ENCODE peak calls at places on chromosome 18, in five cellular contexts. S is hepatocyte, M is IMR-90, L is thoracic aorta, R is A549. C is an unnamed sample.

GRCh38 chr18:31413137-31413536 is 34.4 kb upstream of the DSG3 start:
- DNase-seq in S (no peak), M (no peak), L (no peak), R (no peak), C (no peak)

GRCh38 chr18:57084331-57085298 is 62.3 kb upstream of the BOD1L2 start:
- DNase-seq in S (no peak), M (no peak), L (no peak), R (no peak), C (no peak)

GRCh38 chr18:48902856-48903601 is 47.7 kb downstream of the SMAD7 start:
- DNase-seq in S (no peak), M (peak; percentile 34), L (no peak), R (no peak), C (peak; percentile 77)

GRCh38 chr18:46336278-46337205 is 232.4 kb downstream of the HAUS1 start:
- DNase-seq in S (no peak), M (no peak), L (no peak), R (no peak), C (no peak)

GRCh38 chr18:36321636-36322407 is 24.3 kb downstream of the FHOD3 start:
- DNase-seq in S (no peak), M (peak; percentile 23), L (no peak), R (no peak), C (no peak)

GRCh38 chr18:73790582-73790981 is 357.1 kb downstream of the FBXO15 start:
- DNase-seq in S (no peak), M (no peak), L (no peak), R (no peak), C (no peak)

GRCh38 chr18:8912348-8913057 is 190.0 kb upstream of the NDUFV2 start:
- DNase-seq in S (peak; percentile 38), M (no peak), L (no peak), R (no peak), C (peak; percentile 76)

GRCh38 chr18:77765468-77765867 is 515.8 kb downstream of the GALR1 start:
- DNase-seq in S (peak; percentile 72), M (no peak), L (no peak), R (peak; percentile 10), C (no peak)

GRCh38 chr18:9827856-9828793 is 57.6 kb upstream of the TXNDC2 start:
- DNase-seq in S (peak; percentile 62), M (peak; percentile 100), L (no peak), R (peak; percentile 86), C (no peak)

GRCh38 chr18:32425466-32425865 is 45.2 kb downstream of the GAREM1 start:
- DNase-seq in S (peak; percentile 16), M (peak; percentile 60), L (no peak), R (no peak), C (no peak)

GRCh38 chr18:68724021-68724420 is 9.1 kb upstream of the TMX3 start:
- DNase-seq in S (no peak), M (no peak), L (no peak), R (no peak), C (no peak)

GRCh38 chr18:63183952-63184351 is 135.6 kb downstream of the BCL2 start:
- DNase-seq in S (no peak), M (no peak), L (no peak), R (no peak), C (no peak)

GRCh38 chr18:26429535-26429934 is 118.8 kb downstream of the KCTD1 start:
- DNase-seq in S (peak; percentile 62), M (peak; percentile 88), L (no peak), R (peak; percentile 66), C (no peak)
- TF ChIP-seq CTCF in S (no peak), M (no peak), L (no peak), R (no peak), C (no peak)

GRCh38 chr18:44763327-44763726 is 82.6 kb downstream of the SETBP1 start:
- DNase-seq in S (no peak), M (no peak), L (no peak), R (no peak), C (no peak)

GRCh38 chr18:44767807-44768206 is 87.1 kb downstream of the SETBP1 start:
- DNase-seq in S (no peak), M (no peak), L (no peak), R (no peak), C (no peak)

GRCh38 chr18:44766461-44766860 is 85.8 kb downstream of the SETBP1 start:
- DNase-seq in S (no peak), M (no peak), L (no peak), R (no peak), C (no peak)

GRCh38 chr18:44765451-44765850 is 84.8 kb downstream of the SETBP1 start:
- DNase-seq in S (no peak), M (no peak), L (no peak), R (no peak), C (no peak)

GRCh38 chr18:44764863-44765262 is 84.2 kb downstream of the SETBP1 start:
- DNase-seq in S (no peak), M (no peak), L (no peak), R (no peak), C (no peak)
- H3K27ac ChIP-seq in S (no peak overlapping the region), M (no peak overlapping the region), L (no peak overlapping the region), R (no peak overlapping the region), C (no peak overlapping the region)

DNA sequence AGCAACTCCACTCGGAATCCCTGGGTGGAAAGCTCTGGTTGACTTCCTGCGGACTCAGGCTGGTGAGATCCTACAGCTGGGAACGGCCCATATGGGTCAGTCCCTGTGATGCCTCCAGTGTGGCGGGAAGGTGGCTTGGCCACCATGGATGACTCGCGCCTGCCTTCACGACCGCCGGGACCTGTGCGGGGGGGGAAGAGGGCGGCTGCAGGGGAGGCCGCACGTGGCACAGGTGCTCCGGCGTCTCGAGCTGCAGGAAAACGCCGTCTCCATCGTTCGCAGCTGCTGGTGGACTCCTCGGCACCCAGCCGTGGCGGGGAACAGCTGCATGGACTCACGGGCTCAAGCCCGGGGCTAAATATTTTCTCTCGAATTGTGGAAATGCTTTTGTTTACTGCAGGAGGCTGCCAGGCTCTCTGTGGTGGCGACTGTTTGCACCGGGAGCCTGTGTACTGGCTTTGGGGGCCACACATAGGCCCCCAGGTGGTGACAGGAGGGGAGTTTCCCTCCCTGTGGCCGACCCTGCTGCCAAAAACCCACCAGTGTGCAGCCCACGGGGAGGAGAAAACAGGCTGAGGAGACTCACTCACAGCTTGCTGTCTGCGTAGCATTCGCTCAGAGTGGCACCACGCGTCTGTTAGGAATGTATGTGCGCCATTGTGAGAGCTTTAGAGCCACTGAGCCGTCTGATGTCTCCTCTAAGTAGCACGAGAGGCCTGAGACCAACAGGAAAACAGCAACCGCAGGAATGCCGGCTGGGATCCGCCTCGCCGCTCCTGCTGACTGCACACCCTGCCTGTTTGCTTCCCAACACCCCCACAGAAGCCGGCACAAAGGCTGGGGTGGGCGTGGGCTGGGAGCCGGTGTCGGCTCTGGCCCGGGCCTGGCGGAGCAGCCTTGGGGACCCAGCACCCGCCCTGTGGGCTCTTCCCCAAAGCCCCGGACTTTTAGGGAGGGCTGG is 89.2 kb downstream of the NFATC1 start:
- DNase-seq in S (peak; percentile 69), M (peak; percentile 98), L (no peak), R (no peak), C (peak; percentile 75)
- H3K4me3 ChIP-seq in S (no peak overlapping the region), M (no peak overlapping the region), L (peak overlapping the region; percentile 69), R (no peak overlapping the region), C (no peak overlapping the region)

GRCh38 chr18:21241224-21242131 is 554 bp upstream of the GREB1L start:
- DNase-seq in S (peak; percentile 34), M (no peak), L (no peak), R (no peak), C (no peak)

GRCh38 chr18:21243041-21243431 is 1.0 kb downstream of the GREB1L start:
- DNase-seq in S (peak; percentile 29), M (no peak), L (no peak), R (peak; percentile 7), C (no peak)

GRCh38 chr18:21242141-21243040 is at the start of gene GREB1L:
- DNase-seq in S (peak; percentile 90), M (no peak), L (no peak), R (peak; percentile 40), C (peak; percentile 84)
- TF ChIP-seq CTCF in S (peak; percentile 37), M (peak; percentile 11), L (peak; percentile 32), R (peak; percentile 41), C (no peak)

DNA sequence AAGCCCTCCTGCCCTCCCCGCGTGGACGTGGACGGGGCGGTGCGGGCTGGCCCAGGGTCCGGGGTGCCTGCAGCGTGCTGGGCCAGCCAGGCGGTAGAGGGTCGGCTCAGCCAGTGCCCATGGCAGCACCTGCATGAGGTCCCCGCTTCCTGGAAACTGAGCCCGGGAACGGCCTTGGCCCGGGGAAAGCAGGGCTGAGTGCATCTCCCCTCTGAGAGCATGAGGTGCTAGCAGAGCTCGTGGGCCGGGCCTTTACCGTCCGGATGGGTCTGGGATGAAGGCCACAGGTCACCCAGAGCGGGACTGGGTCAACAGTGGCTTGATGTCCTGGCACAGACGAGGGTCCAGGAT is 39.8 kb downstream of the TSHZ1 start:
- DNase-seq in S (no peak), M (no peak), L (no peak), R (no peak), C (peak; percentile 82)
- H3K27ac ChIP-seq in S (no peak overlapping the region), M (no peak overlapping the region), L (no peak overlapping the region), R (no peak overlapping the region), C (no peak overlapping the region)

GRCh38 chr18:58226476-58226875 is 182.4 kb downstream of the NEDD4L start:
- DNase-seq in S (no peak), M (no peak), L (no peak), R (no peak), C (no peak)

GRCh38 chr18:58225101-58225500 is 181.1 kb downstream of the NEDD4L start:
- DNase-seq in S (no peak), M (no peak), L (no peak), R (no peak), C (no peak)

GRCh38 chr18:58222439-58223125 is 178.6 kb downstream of the NEDD4L start:
- DNase-seq in S (no peak), M (peak; percentile 33), L (no peak), R (no peak), C (no peak)

GRCh38 chr18:58224425-58224750 is 180.4 kb downstream of the NEDD4L start:
- DNase-seq in S (no peak), M (no peak), L (no peak), R (no peak), C (no peak)

DNA sequence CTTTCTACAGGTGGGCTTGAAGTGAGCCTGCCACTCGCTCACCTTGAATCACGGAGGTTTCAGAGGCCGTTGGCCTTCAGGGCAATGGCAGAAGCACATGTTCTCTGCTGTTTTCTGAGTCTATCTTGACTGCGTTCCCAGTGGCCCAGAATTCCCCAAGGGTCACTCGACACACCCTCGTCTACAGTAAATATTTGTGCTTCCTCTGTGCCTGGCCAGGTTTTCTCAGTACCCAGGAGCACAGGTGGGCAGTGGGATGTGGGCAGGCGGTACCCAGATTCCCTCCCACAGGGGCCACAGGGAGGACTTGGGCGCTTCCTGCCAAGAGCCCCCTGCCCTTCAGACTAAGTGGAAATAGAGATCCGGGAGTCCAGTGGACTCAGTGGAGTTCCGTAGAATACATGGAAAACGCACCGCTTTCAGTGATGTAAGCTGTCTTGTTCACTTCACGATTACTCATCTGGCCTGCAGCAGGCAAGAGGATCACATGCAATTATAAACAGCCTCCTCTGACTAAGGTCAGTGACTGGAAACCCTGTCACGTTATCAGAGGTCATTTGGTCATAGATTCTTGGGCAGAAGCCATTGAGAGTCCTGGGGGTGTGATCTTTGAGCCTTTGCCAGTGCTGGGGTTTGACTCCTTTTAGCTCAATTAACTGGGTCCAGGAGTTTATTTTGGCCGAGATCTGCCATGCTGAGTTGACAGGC is 179.8 kb downstream of the NEDD4L start:
- DNase-seq in S (peak; percentile 84), M (peak; percentile 96), L (no peak), R (peak; percentile 65), C (no peak)
- H3K4me3 ChIP-seq in S (peak overlapping the region; percentile 35), M (no peak overlapping the region), L (no peak overlapping the region), R (peak overlapping the region; percentile 45), C (peak overlapping the region; percentile 28)

C was measured in left lung.